ENCODE peak calls at places on chromosomes 3 and 15, in nine cellular contexts. R, J, E, Z, U, C, Y, D and L are unnamed samples.

GRCh38 chr3:172600644-172601065 is 77.4 kb upstream of the TNFSF10 start:
- DNase-seq in E (no peak), R (no peak), C (no peak), U (no peak), J (no peak), Z (no peak), Y (no peak), D (no peak), L (no peak)

GRCh38 chr3:161927131-161927530 is 430.5 kb downstream of the OTOL1 start:
- DNase-seq in Z (no peak), J (no peak), E (no peak), U (no peak), D (no peak), R (no peak), C (no peak), Y (no peak), L (no peak)

GRCh38 chr3:120428904-120429303 is 21.9 kb downstream of the FSTL1 start:
- DNase-seq in E (no peak), C (no peak), J (no peak), Z (no peak), U (no peak), Y (no peak), R (no peak), D (no peak), L (no peak)

GRCh38 chr3:197022405-197023231 is 7.0 kb downstream of the MELTF start:
- DNase-seq in J (no peak), Y (no peak), C (no peak), E (no peak), R (no peak), Z (no peak), U (no peak), D (no peak), L (no peak)

GRCh38 chr3:179069762-179070390 is 1.7 kb downstream of the ZMAT3 start:
- DNase-seq in J (no peak), Y (no peak), D (no peak), Z (no peak), U (no peak), R (no peak), C (no peak), E (peak; percentile 58), L (no peak)

GRCh38 chr3:106068795-106069194 is 200.0 kb upstream of the CBLB start:
- DNase-seq in D (no peak), J (no peak), Y (no peak), C (no peak), Z (no peak), R (no peak), E (peak; percentile 12), U (no peak), L (no peak)

GRCh38 chr3:42707620-42708355 is 5.2 kb upstream of the HHATL start:
- DNase-seq in E (no peak), R (no peak), J (peak; percentile 44), U (no peak), C (no peak), Z (no peak), D (peak; percentile 9), Y (peak; percentile 11), L (peak; percentile 14)

GRCh38 chr15:57527382-57528091 is 64.2 kb upstream of the MYZAP start:
- DNase-seq in Y (peak; percentile 55), E (peak; percentile 88), C (peak; percentile 36), R (no peak), U (peak; percentile 56), D (no peak), Z (no peak), J (no peak), L (no peak)

GRCh38 chr3:29827756-29828155 is 546.9 kb downstream of the RBMS3 start:
- DNase-seq in Z (no peak), J (no peak), Y (no peak), U (no peak), R (no peak), C (no peak), E (peak; percentile 70), D (no peak), L (no peak)

GRCh38 chr3:18725668-18726407 is 300.7 kb upstream of the SATB1 start:
- DNase-seq in Z (no peak), E (no peak), Y (no peak), D (no peak), C (no peak), J (no peak), U (peak; percentile 57), R (no peak), L (no peak)

GRCh38 chr3:25573386-25574171 is 91.1 kb downstream of the TOP2B start:
- DNase-seq in E (peak; percentile 65), Z (no peak), C (no peak), U (no peak), D (no peak), J (no peak), Y (no peak), R (no peak), L (no peak)

GRCh38 chr3:129034650-129035049 is 25.9 kb upstream of the GP9 start:
- DNase-seq in R (no peak), Y (no peak), J (peak; percentile 21), D (no peak), E (no peak), Z (no peak), U (peak; percentile 27), C (no peak), L (no peak)

GRCh38 chr3:119375106-119375505 is 80.9 kb downstream of the ARHGAP31 start:
- DNase-seq in U (no peak), R (no peak), J (no peak), C (no peak), Y (no peak), E (no peak), D (no peak), Z (no peak), L (no peak)

GRCh38 chr3:52357151-52358080 is 41.3 kb downstream of the DNAH1 start:
- DNase-seq in C (no peak), U (peak; percentile 13), Y (peak; percentile 19), J (no peak), D (no peak), E (no peak), R (peak; percentile 2), Z (no peak), L (peak; percentile 67)

GRCh38 chr3:148379763-148380162 is 317.9 kb upstream of the AGTR1 start:
- DNase-seq in R (no peak), Z (no peak), D (no peak), J (no peak), C (no peak), E (peak; percentile 69), U (no peak), Y (no peak), L (no peak)

GRCh38 chr3:127718244-127718915 is 45.6 kb downstream of the ABTB1 start:
- DNase-seq in J (peak; percentile 53), Z (no peak), D (no peak), R (no peak), U (no peak), E (no peak), Y (no peak), C (no peak), L (no peak)
- TF ChIP-seq CTCF in J (no peak), Z (no peak), D (no peak), R (no peak), U (no peak), E (no peak), Y (no peak), C (no peak), L (no peak)

DNA sequence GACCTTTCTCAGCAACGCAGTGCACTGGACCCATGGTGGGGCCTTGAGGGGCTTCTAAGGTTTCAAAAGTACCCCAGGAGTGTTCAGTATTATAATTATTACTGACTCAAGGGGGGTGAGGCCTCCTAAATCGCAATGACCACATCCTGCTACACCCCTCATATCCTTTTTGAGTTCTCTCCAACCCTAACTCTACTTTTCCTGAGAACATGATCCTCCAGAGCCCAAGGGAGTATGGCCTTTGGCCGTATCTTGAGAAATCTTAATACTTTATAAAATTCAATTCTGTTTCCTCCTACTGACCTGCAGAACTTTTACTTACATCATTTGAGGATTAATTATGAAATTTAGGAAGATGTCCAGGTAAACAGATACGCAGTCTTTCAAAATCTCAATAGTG is 30.4 kb upstream of the RARRES1 start:
- DNase-seq in U (no peak), E (no peak), D (no peak), Z (no peak), R (no peak), J (no peak), C (no peak), Y (no peak), L (no peak)
- H3K4me3 ChIP-seq in U (no peak overlapping the region), E (no peak overlapping the region), D (no peak overlapping the region), Z (no peak overlapping the region), R (no peak overlapping the region), J (no peak overlapping the region), C (no peak overlapping the region), Y (no peak overlapping the region), L (no peak overlapping the region)

GRCh38 chr3:149965278-149965677 is 5.4 kb downstream of the PFN2 start:
- DNase-seq in R (no peak), U (no peak), Z (no peak), Y (no peak), J (no peak), E (no peak), C (no peak), D (no peak), L (no peak)

GRCh38 chr3:149964296-149964695 is 6.4 kb downstream of the PFN2 start:
- DNase-seq in C (no peak), D (no peak), Y (no peak), E (peak; percentile 33), R (no peak), Z (no peak), J (no peak), U (no peak), L (no peak)

GRCh38 chr3:149969110-149969944 is 1.4 kb downstream of the PFN2 start:
- DNase-seq in E (peak; percentile 87), Y (peak; percentile 47), D (no peak), Z (peak; percentile 22), U (no peak), R (no peak), J (peak; percentile 76), C (no peak), L (no peak)

GRCh38 chr3:149968216-149968615 is 2.5 kb downstream of the PFN2 start:
- DNase-seq in R (no peak), E (peak; percentile 48), J (no peak), D (no peak), Y (no peak), Z (no peak), U (no peak), C (no peak), L (no peak)

DNA sequence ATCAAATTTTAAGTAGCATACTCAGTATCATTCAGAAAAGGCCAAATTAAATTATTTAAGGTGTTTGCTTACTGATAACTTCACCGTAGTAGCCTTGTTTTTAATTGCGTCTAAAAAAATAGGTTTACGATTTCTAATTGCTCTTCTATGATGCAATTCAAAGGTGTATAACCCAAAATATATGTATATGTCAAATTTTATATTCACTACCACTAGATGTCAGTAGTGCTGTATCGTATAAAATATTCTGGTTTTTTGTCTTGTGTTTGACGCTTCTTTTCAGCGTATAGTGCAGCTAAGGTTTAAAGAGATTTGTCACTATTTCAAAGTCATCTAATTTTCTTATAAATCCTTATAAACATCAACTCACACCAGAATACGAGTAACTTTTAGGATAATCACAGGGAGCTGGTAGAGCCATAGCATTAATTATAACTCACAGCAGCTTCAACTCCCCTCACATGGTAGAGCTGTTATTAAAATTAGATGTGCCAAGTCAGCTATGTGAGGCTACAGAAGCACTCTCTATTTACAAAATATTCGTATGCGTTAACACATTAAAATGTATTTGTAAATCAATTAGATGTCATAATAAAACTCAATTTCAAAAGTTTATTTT is 3.5 kb downstream of the PFN2 start:
- DNase-seq in E (peak; percentile 69), C (peak; percentile 32), D (no peak), Y (no peak), Z (no peak), J (no peak), R (no peak), U (no peak), L (no peak)
- TF ChIP-seq CTCF in E (peak; percentile 74), C (peak; percentile 35), D (peak; percentile 60), Y (peak; percentile 73), Z (peak; percentile 61), J (peak; percentile 62), R (peak; percentile 81), U (peak; percentile 65), L (peak; percentile 18)

GRCh38 chr15:36407647-36408046 is 171.8 kb upstream of the CDIN1 start:
- DNase-seq in Y (no peak), C (no peak), E (peak; percentile 63), D (no peak), Z (no peak), R (no peak), J (no peak), U (no peak), L (no peak)
- H3K4me3 ChIP-seq in Y (no peak overlapping the region), C (no peak overlapping the region), E (no peak overlapping the region), D (no peak overlapping the region), Z (no peak overlapping the region), R (no peak overlapping the region), J (no peak overlapping the region), U (no peak overlapping the region), L (no peak overlapping the region)